ENCODE peak calls at places on chromosomes 7 and 10, in six cellular contexts. W is HL-60, L is spleen, U is Panc1, T is endothelial cell of umbilical vein, C is stomach. G is an unnamed sample.

GRCh38 chr7:99392659-99393362 is 15.6 kb downstream of the PDAP1 start:
- DNase-seq in W (no peak), L (peak; percentile 95), U (no peak), T (peak; percentile 50), C (peak; percentile 81), G (peak; percentile 69)

GRCh38 chr10:132520147-132520811 is 17.3 kb upstream of the INPP5A start:
- DNase-seq in W (no peak), L (peak; percentile 58), U (no peak), T (no peak), C (peak; percentile 40), G (no peak)

GRCh38 chr7:132500727-132501410 is 75.4 kb downstream of the PLXNA4 start:
- DNase-seq in W (no peak), L (peak; percentile 55), U (no peak), T (peak; percentile 95), C (peak; percentile 80), G (no peak)

GRCh38 chr7:28062197-28062988 is 118.2 kb downstream of the JAZF1 start:
- DNase-seq in W (peak; percentile 50), L (peak; percentile 88), U (peak; percentile 43), T (peak; percentile 59), C (peak; percentile 68), G (peak; percentile 40)

GRCh38 chr7:20786779-20787651 is at the start of gene SP8:
- DNase-seq in W (no peak), L (no peak), U (no peak), T (peak; percentile 51), C (no peak), G (peak; percentile 87)

GRCh38 chr7:28041508-28042314 is 138.9 kb downstream of the JAZF1 start:
- DNase-seq in W (no peak), L (no peak), U (no peak), T (no peak), C (no peak), G (no peak)

GRCh38 chr7:65325793-65326432 is 47.7 kb upstream of the ZNF92 start:
- DNase-seq in W (no peak), L (no peak), U (no peak), T (peak; percentile 17), C (no peak), G (no peak)

GRCh38 chr10:120014031-120014430 is 121.5 kb downstream of the SEC23IP start:
- DNase-seq in W (no peak), L (no peak), U (no peak), T (no peak), C (no peak), G (no peak)

GRCh38 chr7:144812379-144813283 is 23.2 kb downstream of the TPK1 start:
- DNase-seq in W (no peak), L (no peak), U (no peak), T (no peak), C (no peak), G (no peak)

GRCh38 chr7:2821161-2821841 is 22.8 kb downstream of the GNA12 start:
- DNase-seq in W (no peak), L (no peak), U (no peak), T (peak; percentile 67), C (no peak), G (no peak)

GRCh38 chr7:140998715-140999114 is 16.0 kb downstream of the MRPS33 start:
- DNase-seq in W (no peak), L (no peak), U (no peak), T (no peak), C (no peak), G (no peak)

GRCh38 chr10:70492786-70493659 is 14.5 kb downstream of the PALD1 start:
- DNase-seq in W (no peak), L (peak; percentile 83), U (no peak), T (no peak), C (no peak), G (no peak)

GRCh38 chr10:84541289-84541637 is 212.9 kb downstream of the CCSER2 start:
- DNase-seq in W (no peak), L (no peak), U (no peak), T (no peak), C (no peak), G (no peak)

GRCh38 chr7:81857385-81857784 is 87.5 kb upstream of the HGF start:
- DNase-seq in W (no peak), L (no peak), U (no peak), T (no peak), C (no peak), G (no peak)

GRCh38 chr7:151008511-151009323 is 15.6 kb downstream of the ATG9B start:
- DNase-seq in W (no peak), L (peak; percentile 96), U (no peak), T (peak; percentile 62), C (no peak), G (no peak)

GRCh38 chr10:59057350-59057749 is 119.1 kb upstream of the PHYHIPL start:
- DNase-seq in W (no peak), L (no peak), U (no peak), T (no peak), C (no peak), G (no peak)

GRCh38 chr10:72417971-72418370 is 63.3 kb upstream of the DNAJB12 start:
- DNase-seq in W (no peak), L (no peak), U (no peak), T (no peak), C (no peak), G (no peak)

GRCh38 chr10:61897671-61898434 is 3.6 kb upstream of the ARID5B start:
- DNase-seq in W (no peak), L (no peak), U (no peak), T (peak; percentile 47), C (peak; percentile 55), G (no peak)

GRCh38 chr7:46247622-46248181 is 326.6 kb upstream of the IGFBP3 start:
- DNase-seq in W (no peak), L (no peak), U (no peak), T (no peak), C (no peak), G (no peak)

GRCh38 chr10:20970708-20971107 is 73.6 kb upstream of the NEBL start:
- DNase-seq in W (no peak), L (no peak), U (no peak), T (no peak), C (no peak), G (no peak)

GRCh38 chr7:132002343-132002968 is 446.0 kb upstream of the PODXL start:
- DNase-seq in W (no peak), L (no peak), U (no peak), T (no peak), C (no peak), G (no peak)

GRCh38 chr10:1201010-1201807 is 145.0 kb downstream of the WDR37 start:
- DNase-seq in W (no peak), L (no peak), U (no peak), T (no peak), C (no peak), G (no peak)

GRCh38 chr7:74417419-74417971 is 36.2 kb upstream of the GTF2IRD1 start:
- DNase-seq in W (peak; percentile 48), L (peak; percentile 87), U (peak; percentile 77), T (peak; percentile 57), C (peak; percentile 69), G (peak; percentile 46)

GRCh38 chr7:51647486-51647885 is 330.9 kb upstream of the COBL start:
- DNase-seq in W (no peak), L (no peak), U (no peak), T (no peak), C (no peak), G (no peak)

GRCh38 chr7:51645298-51645697 is 328.7 kb upstream of the COBL start:
- DNase-seq in W (no peak), L (no peak), U (no peak), T (no peak), C (no peak), G (no peak)

GRCh38 chr7:51644216-51644615 is 327.6 kb upstream of the COBL start:
- DNase-seq in W (no peak), L (no peak), U (no peak), T (no peak), C (no peak), G (no peak)

GRCh38 chr7:51645707-51646298 is 329.2 kb upstream of the COBL start:
- DNase-seq in W (no peak), L (no peak), U (no peak), T (no peak), C (no peak), G (no peak)

DNA sequence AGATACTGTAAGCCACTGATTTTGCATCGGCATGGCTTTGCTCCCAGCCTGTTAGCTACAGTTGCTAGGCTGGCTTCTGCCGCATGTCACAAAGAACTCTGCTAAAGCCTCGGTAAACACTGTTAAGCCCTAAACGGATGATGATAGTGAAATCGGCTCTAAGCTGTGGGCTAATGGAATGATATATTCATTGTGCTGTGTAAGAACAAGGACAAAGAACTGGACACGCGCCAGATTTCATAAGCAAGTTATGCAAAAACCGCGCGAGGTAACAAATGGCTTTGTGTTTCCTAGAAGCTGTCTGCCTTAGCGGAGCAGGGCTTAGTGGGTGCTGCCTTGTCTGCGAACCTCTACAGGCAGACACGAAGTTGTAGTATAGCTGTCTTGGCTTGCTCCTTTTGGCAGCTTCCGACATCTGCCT is 331.3 kb upstream of the COBL start:
- DNase-seq in W (no peak), L (no peak), U (no peak), T (no peak), C (peak; percentile 63), G (peak; percentile 78)
- TF ChIP-seq POLR2AphosphoS5 in W (no peak), L (no peak), U (no peak), T (no peak), C (peak; percentile 46), G (peak; percentile 87)

GRCh38 chr7:122304996-122305421 is 459 bp upstream of the FEZF1 start:
- DNase-seq in W (no peak), L (no peak), U (no peak), T (no peak), C (no peak), G (no peak)
- H3K27me3 ChIP-seq in W (peaks cover 53% of the 10 kb centered on the region), L (peaks cover 100% of the 10 kb centered on the region), U (peaks cover 59% of the 10 kb centered on the region), T (peaks cover 100% of the 10 kb centered on the region), C (peaks cover 100% of the 10 kb centered on the region), G (peaks cover 55% of the 10 kb centered on the region)

GRCh38 chr10:5944389-5945202 is 32.7 kb downstream of the IL15RA start:
- DNase-seq in W (no peak), L (no peak), U (peak; percentile 53), T (peak; percentile 99), C (peak; percentile 91), G (peak; percentile 48)
- TF ChIP-seq POLR2AphosphoS5 in W (no peak), L (peak; percentile 50), U (no peak), T (peak; percentile 19), C (peak; percentile 79), G (peak; percentile 82)

GRCh38 chr7:100975391-100975821 is 6.0 kb downstream of the MUC12 start:
- DNase-seq in W (no peak), L (no peak), U (no peak), T (no peak), C (no peak), G (no peak)

GRCh38 chr7:100971111-100972001 is 2.0 kb downstream of the MUC12 start:
- DNase-seq in W (no peak), L (no peak), U (no peak), T (no peak), C (no peak), G (no peak)

GRCh38 chr7:100978300-100978699 is 8.9 kb downstream of the MUC12 start:
- DNase-seq in W (no peak), L (no peak), U (no peak), T (no peak), C (no peak), G (no peak)

GRCh38 chr7:100972002-100972347 is 2.6 kb downstream of the MUC12 start:
- DNase-seq in W (no peak), L (no peak), U (no peak), T (no peak), C (no peak), G (no peak)

DNA sequence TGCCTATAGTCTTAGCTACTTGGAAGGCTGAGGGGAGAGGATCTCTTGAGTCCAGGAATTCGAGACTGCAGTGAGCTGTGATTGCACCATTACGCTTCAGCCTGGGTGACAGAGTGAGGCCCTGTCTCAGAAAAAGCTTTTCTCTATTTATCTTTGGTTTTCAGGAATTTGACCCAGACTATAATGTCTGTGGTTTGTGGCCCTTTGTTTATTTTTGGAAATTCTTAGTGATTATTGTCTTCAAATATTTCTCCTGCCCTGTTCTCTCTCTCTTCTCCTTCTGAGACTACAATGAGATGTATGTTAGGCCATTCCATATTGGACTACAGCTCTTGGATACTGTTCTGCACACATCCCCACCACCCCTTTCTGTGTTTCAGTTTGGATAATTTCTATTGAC is 4.7 kb downstream of the MUC12 start:
- DNase-seq in W (no peak), L (no peak), U (no peak), T (no peak), C (no peak), G (no peak)
- H3K27me3 ChIP-seq in W (peaks cover 8% of the 10 kb centered on the region), L (peaks cover 33% of the 10 kb centered on the region), U (no peaks in the 10 kb centered on the region), T (no peaks in the 10 kb centered on the region), C (peaks cover 52% of the 10 kb centered on the region), G (peaks cover 1% of the 10 kb centered on the region)

G was measured in prostate gland.